ENCODE peak calls at places on chromosomes 11 and 22, in seven cellular contexts. G is ovary, P is substantia nigra, M is right atrium auricular region, Z is thyroid gland, Q is coronary artery, F is cardiac muscle cell. I is an unnamed sample.

GRCh38 chr11:76616676-76617552 is 53.6 kb downstream of the LRRC32 start:
- DNase-seq in M (no peak), P (no peak), Z (no peak), F (no peak), G (no peak), Q (peak; percentile 58), I (no peak)

GRCh38 chr22:49999063-49999900 is 13.3 kb downstream of the IL17REL start:
- DNase-seq in Q (no peak), F (peak; percentile 75), P (no peak), G (no peak), Z (no peak), M (no peak), I (no peak)

GRCh38 chr11:117613521-117613920 is 183.5 kb downstream of the DSCAML1 start:
- DNase-seq in Q (no peak), Z (no peak), F (no peak), G (no peak), M (no peak), P (no peak), I (no peak)

GRCh38 chr11:84558085-84558905 is 1068.8 kb downstream of the DLG2 start:
- DNase-seq in Q (no peak), Z (peak; percentile 45), F (peak; percentile 66), P (no peak), G (peak; percentile 22), M (no peak), I (peak; percentile 15)

GRCh38 chr11:5363712-5364111 is 12.4 kb downstream of the OR51B6 start:
- DNase-seq in P (no peak), Z (no peak), M (no peak), Q (no peak), F (no peak), G (no peak), I (no peak)

GRCh38 chr11:19929147-19929546 is 216.5 kb downstream of the NAV2 start:
- DNase-seq in M (no peak), G (no peak), P (no peak), Q (no peak), F (no peak), Z (peak; percentile 49), I (no peak)

GRCh38 chr11:78717031-78717430 is 142.4 kb upstream of the NARS2 start:
- DNase-seq in Q (no peak), F (no peak), M (no peak), Z (no peak), G (no peak), P (no peak), I (no peak)

GRCh38 chr22:26483439-26484359 is at the start of the genes HPS4 and SRRD:
- DNase-seq in Q (peak; percentile 88), G (peak; percentile 87), P (peak; percentile 34), M (peak; percentile 86), F (peak; percentile 96), Z (peak; percentile 89), I (peak; percentile 88)

GRCh38 chr11:9619971-9620370 is 43.9 kb upstream of the SWAP70 start:
- DNase-seq in Q (no peak), Z (no peak), F (no peak), M (no peak), P (no peak), G (no peak), I (no peak)

GRCh38 chr11:28963189-28963588 is 855.0 kb downstream of the METTL15 start:
- DNase-seq in Z (no peak), G (no peak), Q (no peak), F (no peak), M (no peak), P (no peak), I (no peak)

GRCh38 chr22:30675436-30675835 is 7.8 kb upstream of the DUSP18 start:
- DNase-seq in G (no peak), F (no peak), Q (no peak), P (no peak), Z (no peak), M (no peak), I (no peak)

GRCh38 chr11:88115828-88116410 is 59.3 kb downstream of the RAB38 start:
- DNase-seq in F (no peak), M (no peak), G (no peak), Z (peak; percentile 66), P (no peak), Q (no peak), I (no peak)

GRCh38 chr22:19368876-19369275 is 62.7 kb downstream of the HIRA start:
- DNase-seq in Q (peak; percentile 62), G (no peak), M (no peak), F (no peak), Z (no peak), P (no peak), I (no peak)

GRCh38 chr22:37739000-37739399 is 42.2 kb downstream of the TRIOBP start:
- DNase-seq in Z (no peak), M (peak; percentile 89), Q (no peak), P (no peak), F (no peak), G (peak; percentile 94), I (no peak)

GRCh38 chr11:34105957-34106504 is 602 bp downstream of the NAT10 start:
- DNase-seq in Z (no peak), G (no peak), Q (no peak), P (no peak), F (no peak), M (no peak), I (no peak)

GRCh38 chr11:75626692-75627536 is 41.9 kb downstream of the MAP6 start:
- DNase-seq in G (no peak), M (no peak), Z (no peak), P (no peak), F (no peak), Q (no peak), I (no peak)

GRCh38 chr11:10640308-10640707 is 53.2 kb downstream of the IRAG1 start:
- DNase-seq in Q (no peak), M (no peak), F (no peak), G (no peak), Z (no peak), P (no peak), I (no peak)

GRCh38 chr11:10641314-10642206 is 52.0 kb downstream of the IRAG1 start:
- DNase-seq in Z (no peak), F (no peak), Q (no peak), P (no peak), M (no peak), G (no peak), I (no peak)

GRCh38 chr11:10639350-10639749 is 54.2 kb downstream of the IRAG1 start:
- DNase-seq in Z (no peak), P (no peak), G (no peak), M (no peak), F (no peak), Q (no peak), I (no peak)

GRCh38 chr11:10637629-10638028 is 55.9 kb downstream of the IRAG1 start:
- DNase-seq in P (no peak), F (no peak), G (no peak), Q (peak; percentile 54), Z (no peak), M (no peak), I (no peak)

GRCh38 chr11:10638285-10638684 is 55.3 kb downstream of the IRAG1 start:
- DNase-seq in Q (no peak), P (no peak), F (no peak), M (no peak), Z (no peak), G (no peak), I (no peak)
- H3K27ac ChIP-seq in Q (peak overlapping the region; percentile 82), P (no peak overlapping the region), F (no peak overlapping the region), M (no peak overlapping the region), Z (no peak overlapping the region), G (no peak overlapping the region), I (no peak overlapping the region)

GRCh38 chr11:86116996-86117705 is 48.3 kb upstream of the PICALM start:
- DNase-seq in P (no peak), G (no peak), M (no peak), F (no peak), Z (no peak), Q (no peak), I (no peak)
- H3K27ac ChIP-seq in P (no peak overlapping the region), G (no peak overlapping the region), M (no peak overlapping the region), F (no peak overlapping the region), Z (no peak overlapping the region), Q (no peak overlapping the region), I (no peak overlapping the region)

GRCh38 chr22:33569547-33569946 is 350.7 kb downstream of the LARGE1 start:
- DNase-seq in F (peak; percentile 15), Z (no peak), M (no peak), G (no peak), P (no peak), Q (no peak), I (no peak)
- H3K27ac ChIP-seq in F (no peak overlapping the region), Z (no peak overlapping the region), M (no peak overlapping the region), G (no peak overlapping the region), P (no peak overlapping the region), Q (no peak overlapping the region), I (no peak overlapping the region)

DNA sequence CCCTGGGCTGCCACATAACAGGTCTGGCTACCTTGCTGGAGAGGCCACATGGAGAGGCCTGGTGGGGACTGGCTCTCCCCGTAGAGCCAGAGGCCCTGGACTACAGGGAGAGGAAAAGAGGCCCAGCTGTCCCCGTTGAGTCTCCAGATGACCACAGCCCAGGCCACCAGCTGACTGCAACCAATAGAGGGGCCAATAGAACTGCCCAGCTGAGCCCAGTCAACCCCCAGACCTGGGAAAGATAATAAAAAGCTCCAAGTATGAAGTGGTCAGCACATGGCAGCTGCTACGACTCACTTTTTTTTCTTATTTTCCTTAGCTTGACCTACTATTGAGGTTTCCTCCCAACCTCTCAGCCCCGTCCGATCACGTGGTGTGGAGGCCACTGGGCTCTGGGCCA is 18.4 kb downstream of the PDGFB start:
- DNase-seq in Q (no peak), Z (no peak), P (no peak), G (no peak), M (no peak), F (no peak), I (no peak)
- H3K27ac ChIP-seq in Q (no peak overlapping the region), Z (no peak overlapping the region), P (no peak overlapping the region), G (no peak overlapping the region), M (no peak overlapping the region), F (no peak overlapping the region), I (no peak overlapping the region)

I was measured in prostate gland.